ENCODE peak calls at places on chromosomes 11 and 22, in nine cellular contexts. One of them, this sample, is unnamed. For H3K36me3, the result is how much of the 10 kb centered on the place peaks cover.

GRCh38 chr11:12075822-12076821 is 34.3 kb upstream of the MICAL2 start:
- DNase-seq in transverse colon: peak
- DNase-seq in cardiac muscle cell: no peak
- DNase-seq in WERI-Rb-1: no peak
- DNase-seq in HCT116: no peak
- DNase-seq in mucosa of descending colon: no peak
- DNase-seq in heart left ventricle: no peak
- DNase-seq in astrocyte: peak
- DNase-seq in heart right ventricle: no peak
- DNase-seq in this sample: peak

GRCh38 chr22:30328466-30329049 is 1.8 kb upstream of the TBC1D10A start:
- DNase-seq in WERI-Rb-1: no peak
- DNase-seq in HCT116: no peak
- DNase-seq in cardiac muscle cell: peak
- DNase-seq in astrocyte: no peak
- DNase-seq in mucosa of descending colon: no peak
- DNase-seq in transverse colon: no peak
- DNase-seq in heart left ventricle: no peak
- DNase-seq in heart right ventricle: no peak
- DNase-seq in this sample: no peak

GRCh38 chr11:92964471-92964870 is 5.0 kb upstream of the MTNR1B start:
- DNase-seq in astrocyte: peak
- DNase-seq in WERI-Rb-1: no peak
- DNase-seq in cardiac muscle cell: no peak
- DNase-seq in transverse colon: peak
- DNase-seq in heart left ventricle: no peak
- DNase-seq in mucosa of descending colon: peak
- DNase-seq in heart right ventricle: no peak
- DNase-seq in HCT116: no peak
- DNase-seq in this sample: no peak

GRCh38 chr22:23984430-23984829 is 4.5 kb downstream of the GSTT2 start:
- DNase-seq in WERI-Rb-1: no peak
- DNase-seq in transverse colon: no peak
- DNase-seq in astrocyte: no peak
- DNase-seq in mucosa of descending colon: peak
- DNase-seq in heart left ventricle: no peak
- DNase-seq in cardiac muscle cell: peak
- DNase-seq in heart right ventricle: no peak
- DNase-seq in HCT116: peak
- DNase-seq in this sample: no peak

GRCh38 chr22:28882545-28882877 is 861 bp upstream of the ZNRF3 start:
- DNase-seq in HCT116: peak
- DNase-seq in heart left ventricle: no peak
- DNase-seq in heart right ventricle: no peak
- DNase-seq in astrocyte: no peak
- DNase-seq in transverse colon: no peak
- DNase-seq in cardiac muscle cell: no peak
- DNase-seq in mucosa of descending colon: no peak
- DNase-seq in WERI-Rb-1: no peak
- DNase-seq in this sample: no peak

GRCh38 chr22:49195636-49196035 is 632.0 kb downstream of the BRD1 start:
- DNase-seq in WERI-Rb-1: no peak
- DNase-seq in astrocyte: no peak
- DNase-seq in HCT116: no peak
- DNase-seq in cardiac muscle cell: no peak
- DNase-seq in heart left ventricle: no peak
- DNase-seq in mucosa of descending colon: no peak
- DNase-seq in transverse colon: no peak
- DNase-seq in heart right ventricle: no peak
- DNase-seq in this sample: no peak

GRCh38 chr11:65013692-65014145 is 241 bp upstream of the ARL2 start:
- DNase-seq in cardiac muscle cell: peak
- DNase-seq in astrocyte: peak
- DNase-seq in transverse colon: peak
- DNase-seq in mucosa of descending colon: peak
- DNase-seq in heart right ventricle: peak
- DNase-seq in HCT116: peak
- DNase-seq in heart left ventricle: peak
- DNase-seq in WERI-Rb-1: peak
- DNase-seq in this sample: no peak

GRCh38 chr11:7252683-7253213 is 1.0 kb downstream of the SYT9 start:
- DNase-seq in transverse colon: no peak
- DNase-seq in WERI-Rb-1: no peak
- DNase-seq in cardiac muscle cell: peak
- DNase-seq in astrocyte: no peak
- DNase-seq in HCT116: no peak
- DNase-seq in heart left ventricle: peak
- DNase-seq in heart right ventricle: peak
- DNase-seq in mucosa of descending colon: no peak
- DNase-seq in this sample: no peak

GRCh38 chr11:19628018-19628417 is 84.6 kb upstream of the NAV2 start:
- DNase-seq in astrocyte: no peak
- DNase-seq in mucosa of descending colon: no peak
- DNase-seq in heart right ventricle: peak
- DNase-seq in WERI-Rb-1: no peak
- DNase-seq in transverse colon: peak
- DNase-seq in HCT116: no peak
- DNase-seq in cardiac muscle cell: no peak
- DNase-seq in heart left ventricle: peak
- DNase-seq in this sample: peak

GRCh38 chr11:61392991-61393595 is 706 bp downstream of the TMEM216 start:
- DNase-seq in astrocyte: no peak
- DNase-seq in HCT116: no peak
- DNase-seq in mucosa of descending colon: peak
- DNase-seq in transverse colon: no peak
- DNase-seq in heart right ventricle: no peak
- DNase-seq in heart left ventricle: no peak
- DNase-seq in cardiac muscle cell: peak
- DNase-seq in WERI-Rb-1: peak
- DNase-seq in this sample: no peak

GRCh38 chr11:45890886-45891550 is 5.6 kb downstream of the MAPK8IP1 start:
- DNase-seq in heart right ventricle: no peak
- DNase-seq in WERI-Rb-1: no peak
- DNase-seq in astrocyte: no peak
- DNase-seq in mucosa of descending colon: no peak
- DNase-seq in HCT116: no peak
- DNase-seq in transverse colon: no peak
- DNase-seq in heart left ventricle: no peak
- DNase-seq in cardiac muscle cell: no peak
- DNase-seq in this sample: no peak

GRCh38 chr22:38203090-38203810 is 1.5 kb downstream of the MAFF start:
- DNase-seq in cardiac muscle cell: peak
- DNase-seq in mucosa of descending colon: peak
- DNase-seq in astrocyte: no peak
- DNase-seq in heart left ventricle: no peak
- DNase-seq in transverse colon: peak
- DNase-seq in heart right ventricle: no peak
- DNase-seq in HCT116: no peak
- DNase-seq in WERI-Rb-1: peak
- DNase-seq in this sample: no peak

GRCh38 chr11:83310718-83311117 is 24.6 kb upstream of the CCDC90B start:
- DNase-seq in heart right ventricle: no peak
- DNase-seq in WERI-Rb-1: no peak
- DNase-seq in cardiac muscle cell: no peak
- DNase-seq in heart left ventricle: no peak
- DNase-seq in mucosa of descending colon: no peak
- DNase-seq in HCT116: no peak
- DNase-seq in astrocyte: no peak
- DNase-seq in transverse colon: no peak
- DNase-seq in this sample: no peak

GRCh38 chr22:46688949-46689348 is 49.1 kb downstream of the CERK start:
- DNase-seq in mucosa of descending colon: peak
- DNase-seq in heart left ventricle: peak
- DNase-seq in cardiac muscle cell: no peak
- DNase-seq in heart right ventricle: peak
- DNase-seq in astrocyte: no peak
- DNase-seq in WERI-Rb-1: no peak
- DNase-seq in transverse colon: peak
- DNase-seq in HCT116: no peak
- DNase-seq in this sample: no peak
- H3K36me3 ChIP-seq in mucosa of descending colon: under half
- H3K36me3 ChIP-seq in heart left ventricle: under half
- H3K36me3 ChIP-seq in cardiac muscle cell: half or more
- H3K36me3 ChIP-seq in heart right ventricle: half or more
- H3K36me3 ChIP-seq in astrocyte: under half
- H3K36me3 ChIP-seq in WERI-Rb-1: half or more
- H3K36me3 ChIP-seq in transverse colon: under half
- H3K36me3 ChIP-seq in HCT116: under half
- H3K36me3 ChIP-seq in this sample: under half

DNA sequence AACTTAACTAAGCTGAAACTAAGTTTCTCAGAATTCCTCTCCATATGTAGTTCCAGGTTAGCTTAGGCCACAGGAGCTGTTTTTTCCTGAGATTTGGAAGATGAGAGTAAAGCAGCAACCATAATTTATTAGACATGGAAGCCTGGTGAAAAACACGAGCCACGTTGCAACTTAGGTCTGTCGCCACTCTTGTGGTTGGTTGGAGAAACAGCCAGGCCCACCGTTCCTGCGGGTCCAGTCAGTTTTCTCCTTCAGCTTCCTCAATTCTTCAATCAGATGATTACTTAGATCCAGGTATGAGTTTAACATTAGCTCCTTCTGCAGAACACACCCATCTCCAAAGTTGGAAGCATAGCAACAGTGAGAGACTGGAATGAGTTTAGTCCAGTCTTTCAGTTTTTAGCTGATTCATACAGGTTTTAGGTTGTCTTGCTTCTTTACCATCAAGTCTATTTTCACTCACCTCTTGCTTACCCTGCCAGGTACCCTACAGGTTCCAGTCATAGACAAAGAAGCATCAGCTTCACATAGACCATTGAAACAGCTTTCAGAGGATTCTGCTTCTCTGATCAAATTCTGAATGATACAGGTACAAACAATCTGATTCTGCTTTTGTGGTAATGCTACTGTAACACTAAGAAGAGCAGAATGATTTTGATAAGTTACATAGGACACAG is 18.6 kb downstream of the CASP12 start:
- DNase-seq in WERI-Rb-1: no peak
- DNase-seq in astrocyte: no peak
- DNase-seq in HCT116: no peak
- DNase-seq in cardiac muscle cell: no peak
- DNase-seq in heart left ventricle: no peak
- DNase-seq in transverse colon: no peak
- DNase-seq in heart right ventricle: no peak
- DNase-seq in mucosa of descending colon: no peak
- DNase-seq in this sample: no peak
- TF ChIP-seq CTCF in WERI-Rb-1: peak
- TF ChIP-seq CTCF in astrocyte: no peak
- TF ChIP-seq CTCF in HCT116: no peak
- TF ChIP-seq CTCF in cardiac muscle cell: no peak
- TF ChIP-seq CTCF in heart left ventricle: no peak
- TF ChIP-seq CTCF in transverse colon: no peak
- TF ChIP-seq CTCF in heart right ventricle: no peak
- TF ChIP-seq CTCF in mucosa of descending colon: no peak
- TF ChIP-seq CTCF in this sample: no peak

DNA sequence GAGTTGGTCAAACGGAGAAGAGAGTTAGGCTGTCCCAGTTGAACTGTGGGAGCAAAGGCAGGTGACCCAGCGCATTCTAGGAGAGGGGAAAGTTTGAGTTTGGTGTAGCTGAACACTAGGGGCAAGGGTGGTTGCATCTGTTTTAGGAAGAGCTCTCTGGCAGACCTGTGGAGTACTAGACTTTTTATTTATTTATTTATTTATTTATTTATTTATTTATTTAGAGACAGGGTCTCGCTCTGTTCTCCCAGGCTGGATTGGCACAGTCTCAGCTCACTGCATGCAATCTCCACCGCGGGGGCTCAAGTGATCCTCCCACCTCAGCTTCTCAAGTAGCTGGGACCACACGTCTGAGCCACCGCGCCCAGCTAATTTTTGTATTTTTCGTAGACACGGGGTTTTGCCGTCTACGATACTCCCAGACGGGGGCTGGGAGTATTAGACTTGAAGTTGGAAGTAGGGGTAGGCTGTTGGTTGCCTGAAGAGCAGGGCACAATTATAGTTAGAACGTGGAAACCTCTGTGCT is 947 bp upstream of the ACER3 start:
- DNase-seq in cardiac muscle cell: no peak
- DNase-seq in heart right ventricle: no peak
- DNase-seq in astrocyte: no peak
- DNase-seq in WERI-Rb-1: no peak
- DNase-seq in heart left ventricle: no peak
- DNase-seq in transverse colon: no peak
- DNase-seq in HCT116: no peak
- DNase-seq in mucosa of descending colon: no peak
- DNase-seq in this sample: no peak
- H3K4me3 ChIP-seq in cardiac muscle cell: no peak
- H3K4me3 ChIP-seq in heart right ventricle: no peak
- H3K4me3 ChIP-seq in astrocyte: peak
- H3K4me3 ChIP-seq in WERI-Rb-1: no peak
- H3K4me3 ChIP-seq in heart left ventricle: no peak
- H3K4me3 ChIP-seq in transverse colon: no peak
- H3K4me3 ChIP-seq in HCT116: no peak
- H3K4me3 ChIP-seq in mucosa of descending colon: no peak
- H3K4me3 ChIP-seq in this sample: no peak

GRCh38 chr11:765025-765801 is 12.1 kb downstream of the GATD1 start:
- DNase-seq in astrocyte: no peak
- DNase-seq in WERI-Rb-1: peak
- DNase-seq in cardiac muscle cell: peak
- DNase-seq in transverse colon: peak
- DNase-seq in HCT116: peak
- DNase-seq in heart left ventricle: no peak
- DNase-seq in heart right ventricle: peak
- DNase-seq in mucosa of descending colon: peak
- DNase-seq in this sample: no peak

GRCh38 chr11:767238-767637 is 10.0 kb downstream of the GATD1 start:
- DNase-seq in mucosa of descending colon: no peak
- DNase-seq in heart right ventricle: no peak
- DNase-seq in HCT116: no peak
- DNase-seq in astrocyte: no peak
- DNase-seq in heart left ventricle: no peak
- DNase-seq in WERI-Rb-1: no peak
- DNase-seq in cardiac muscle cell: no peak
- DNase-seq in transverse colon: no peak
- DNase-seq in this sample: no peak

GRCh38 chr11:765802-766091 is 11.5 kb downstream of the GATD1 start:
- DNase-seq in heart left ventricle: no peak
- DNase-seq in astrocyte: no peak
- DNase-seq in cardiac muscle cell: no peak
- DNase-seq in WERI-Rb-1: no peak
- DNase-seq in heart right ventricle: no peak
- DNase-seq in transverse colon: no peak
- DNase-seq in HCT116: no peak
- DNase-seq in mucosa of descending colon: no peak
- DNase-seq in this sample: no peak

GRCh38 chr11:766106-766940 is 11.0 kb downstream of the GATD1 start:
- DNase-seq in cardiac muscle cell: no peak
- DNase-seq in WERI-Rb-1: no peak
- DNase-seq in HCT116: no peak
- DNase-seq in heart right ventricle: no peak
- DNase-seq in transverse colon: no peak
- DNase-seq in heart left ventricle: no peak
- DNase-seq in mucosa of descending colon: no peak
- DNase-seq in astrocyte: no peak
- DNase-seq in this sample: no peak

DNA sequence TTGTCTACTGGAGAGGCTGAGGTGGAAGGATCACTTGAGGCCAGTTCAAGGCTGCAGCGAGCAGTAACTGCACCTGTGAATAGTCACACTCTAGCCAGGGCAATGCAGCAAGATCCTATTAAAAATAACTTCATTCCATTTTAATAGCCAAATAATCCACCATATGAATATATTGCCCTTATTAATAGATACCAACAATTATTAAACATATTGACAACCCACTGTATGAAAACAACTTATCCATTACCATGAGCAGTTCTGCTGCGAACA is 10.4 kb downstream of the GATD1 start:
- DNase-seq in WERI-Rb-1: no peak
- DNase-seq in HCT116: no peak
- DNase-seq in astrocyte: no peak
- DNase-seq in heart right ventricle: no peak
- DNase-seq in mucosa of descending colon: no peak
- DNase-seq in heart left ventricle: no peak
- DNase-seq in transverse colon: no peak
- DNase-seq in cardiac muscle cell: no peak
- DNase-seq in this sample: no peak
- H3K36me3 ChIP-seq in WERI-Rb-1: half or more
- H3K36me3 ChIP-seq in HCT116: under half
- H3K36me3 ChIP-seq in astrocyte: under half
- H3K36me3 ChIP-seq in heart right ventricle: half or more
- H3K36me3 ChIP-seq in mucosa of descending colon: under half
- H3K36me3 ChIP-seq in heart left ventricle: under half
- H3K36me3 ChIP-seq in transverse colon: under half
- H3K36me3 ChIP-seq in cardiac muscle cell: under half
- H3K36me3 ChIP-seq in this sample: under half

This sample was measured in BJ.